ENCODE peak calls at places on chromosomes 3 and 15, in five cellular contexts. One of them, this sample, is unnamed.

GRCh38 chr3:128548011-128548410 is 55.0 kb upstream of the GATA2 start:
- DNase-seq in GM23338: no peak
- DNase-seq in cardiac fibroblast: no peak
- DNase-seq in germinal center: no peak
- DNase-seq in ELR: no peak
- DNase-seq in this sample: no peak

GRCh38 chr3:148796799-148797198 is 30.8 kb upstream of the CPB1 start:
- DNase-seq in ELR: no peak
- DNase-seq in GM23338: no peak
- DNase-seq in germinal center: no peak
- DNase-seq in cardiac fibroblast: no peak
- DNase-seq in this sample: no peak

GRCh38 chr15:39301589-39301999 is 279.3 kb upstream of the THBS1 start:
- DNase-seq in cardiac fibroblast: peak; percentile 92
- DNase-seq in GM23338: no peak
- DNase-seq in ELR: peak; percentile 47
- DNase-seq in germinal center: no peak
- DNase-seq in this sample: no peak

GRCh38 chr3:151611464-151611863 is 122.3 kb upstream of the AADACL2 start:
- DNase-seq in germinal center: no peak
- DNase-seq in ELR: no peak
- DNase-seq in GM23338: no peak
- DNase-seq in cardiac fibroblast: no peak
- DNase-seq in this sample: no peak

GRCh38 chr3:198025644-198026043 is 65.6 kb downstream of the LMLN start:
- DNase-seq in germinal center: no peak
- DNase-seq in GM23338: no peak
- DNase-seq in ELR: no peak
- DNase-seq in cardiac fibroblast: no peak
- DNase-seq in this sample: no peak

GRCh38 chr15:26024241-26024640 is 161.1 kb upstream of the ATP10A start:
- DNase-seq in GM23338: no peak
- DNase-seq in ELR: no peak
- DNase-seq in germinal center: no peak
- DNase-seq in cardiac fibroblast: no peak
- DNase-seq in this sample: no peak

GRCh38 chr15:99446565-99447496 is 119.0 kb upstream of the MEF2A start:
- DNase-seq in cardiac fibroblast: no peak
- DNase-seq in GM23338: no peak
- DNase-seq in germinal center: no peak
- DNase-seq in ELR: no peak
- DNase-seq in this sample: no peak

GRCh38 chr15:59290311-59291213 is 82.1 kb downstream of the MYO1E start:
- DNase-seq in germinal center: peak; percentile 31
- DNase-seq in cardiac fibroblast: no peak
- DNase-seq in GM23338: no peak
- DNase-seq in ELR: no peak
- DNase-seq in this sample: no peak

GRCh38 chr15:94383706-94384105 is 152.3 kb downstream of the MCTP2 start:
- DNase-seq in germinal center: no peak
- DNase-seq in ELR: no peak
- DNase-seq in cardiac fibroblast: peak; percentile 2
- DNase-seq in GM23338: no peak
- DNase-seq in this sample: no peak

GRCh38 chr3:126817781-126818180 is 113.7 kb downstream of the CHCHD6 start:
- DNase-seq in ELR: no peak
- DNase-seq in cardiac fibroblast: no peak
- DNase-seq in germinal center: no peak
- DNase-seq in GM23338: no peak
- DNase-seq in this sample: no peak

GRCh38 chr15:33242165-33242564 is 47.7 kb upstream of the FMN1 start:
- DNase-seq in ELR: peak; percentile 94
- DNase-seq in GM23338: peak; percentile 74
- DNase-seq in germinal center: no peak
- DNase-seq in cardiac fibroblast: peak; percentile 76
- DNase-seq in this sample: peak; percentile 58

GRCh38 chr3:51099794-51100542 is 285.1 kb upstream of the MANF start:
- DNase-seq in cardiac fibroblast: peak; percentile 72
- DNase-seq in GM23338: peak; percentile 90
- DNase-seq in ELR: peak; percentile 66
- DNase-seq in germinal center: no peak
- DNase-seq in this sample: no peak

GRCh38 chr3:139559541-139559940 is 20.0 kb upstream of the RBP1 start:
- DNase-seq in GM23338: no peak
- DNase-seq in germinal center: no peak
- DNase-seq in ELR: no peak
- DNase-seq in cardiac fibroblast: peak; percentile 40
- DNase-seq in this sample: no peak

GRCh38 chr15:98776607-98777281 is 128.4 kb downstream of the IGF1R start:
- DNase-seq in GM23338: no peak
- DNase-seq in germinal center: no peak
- DNase-seq in cardiac fibroblast: no peak
- DNase-seq in ELR: no peak
- DNase-seq in this sample: peak; percentile 71

GRCh38 chr15:90560229-90560771 is 30.6 kb downstream of the CRTC3 start:
- DNase-seq in ELR: peak; percentile 90
- DNase-seq in GM23338: no peak
- DNase-seq in cardiac fibroblast: peak; percentile 95
- DNase-seq in germinal center: no peak
- DNase-seq in this sample: peak; percentile 11

GRCh38 chr3:129626744-129627349 is 20.4 kb upstream of the PLXND1 start:
- DNase-seq in ELR: peak; percentile 93
- DNase-seq in GM23338: peak; percentile 95
- DNase-seq in cardiac fibroblast: peak; percentile 88
- DNase-seq in germinal center: peak; percentile 92
- DNase-seq in this sample: no peak

GRCh38 chr15:101531170-101531569 is 41.7 kb upstream of the PCSK6 start:
- DNase-seq in germinal center: no peak
- DNase-seq in ELR: no peak
- DNase-seq in cardiac fibroblast: no peak
- DNase-seq in GM23338: no peak
- DNase-seq in this sample: no peak

GRCh38 chr3:135238866-135239434 is 443.9 kb downstream of the EPHB1 start:
- DNase-seq in cardiac fibroblast: no peak
- DNase-seq in GM23338: no peak
- DNase-seq in germinal center: no peak
- DNase-seq in ELR: no peak
- DNase-seq in this sample: no peak

GRCh38 chr3:46895204-46895660 is 17.7 kb downstream of the PTH1R start:
- DNase-seq in germinal center: peak; percentile 77
- DNase-seq in ELR: peak; percentile 64
- DNase-seq in GM23338: peak; percentile 49
- DNase-seq in cardiac fibroblast: peak; percentile 60
- DNase-seq in this sample: no peak

GRCh38 chr3:38843898-38844297 is 27.9 kb upstream of the SCN10A start:
- DNase-seq in ELR: peak; percentile 64
- DNase-seq in GM23338: peak; percentile 57
- DNase-seq in cardiac fibroblast: peak; percentile 81
- DNase-seq in germinal center: no peak
- DNase-seq in this sample: no peak

GRCh38 chr15:39411102-39411989 is 169.5 kb upstream of the THBS1 start:
- DNase-seq in GM23338: no peak
- DNase-seq in cardiac fibroblast: peak; percentile 40
- DNase-seq in germinal center: no peak
- DNase-seq in ELR: no peak
- DNase-seq in this sample: peak; percentile 48

GRCh38 chr15:79442911-79443310 is 10.8 kb downstream of the MINAR1 start:
- DNase-seq in cardiac fibroblast: no peak
- DNase-seq in germinal center: no peak
- DNase-seq in ELR: no peak
- DNase-seq in GM23338: peak; percentile 26
- DNase-seq in this sample: no peak

GRCh38 chr3:140922634-140923033 is 19.0 kb upstream of the SLC25A36 start:
- DNase-seq in ELR: peak; percentile 53
- DNase-seq in GM23338: peak; percentile 70
- DNase-seq in cardiac fibroblast: peak; percentile 49
- DNase-seq in germinal center: peak; percentile 31
- DNase-seq in this sample: no peak

GRCh38 chr15:26867199-26868007 is 541 bp downstream of the GABRA5 start:
- DNase-seq in cardiac fibroblast: no peak
- DNase-seq in germinal center: no peak
- DNase-seq in GM23338: peak; percentile 53
- DNase-seq in ELR: no peak
- DNase-seq in this sample: no peak

GRCh38 chr3:10548997-10549396 is 43.6 kb upstream of the ATP2B2 start:
- DNase-seq in cardiac fibroblast: no peak
- DNase-seq in germinal center: no peak
- DNase-seq in ELR: peak; percentile 38
- DNase-seq in GM23338: no peak
- DNase-seq in this sample: no peak

GRCh38 chr3:149512073-149512782 is 37.7 kb downstream of the TM4SF4 start:
- DNase-seq in germinal center: no peak
- DNase-seq in GM23338: peak; percentile 88
- DNase-seq in ELR: peak; percentile 78
- DNase-seq in cardiac fibroblast: peak; percentile 78
- DNase-seq in this sample: peak; percentile 34

GRCh38 chr3:179098388-179099077 is 26.9 kb upstream of the ZMAT3 start:
- DNase-seq in ELR: peak; percentile 85
- DNase-seq in cardiac fibroblast: peak; percentile 78
- DNase-seq in germinal center: no peak
- DNase-seq in GM23338: no peak
- DNase-seq in this sample: no peak

GRCh38 chr3:58323795-58324674 is 8.7 kb upstream of the PXK start:
- DNase-seq in cardiac fibroblast: peak; percentile 28
- DNase-seq in GM23338: no peak
- DNase-seq in germinal center: no peak
- DNase-seq in ELR: peak; percentile 5
- DNase-seq in this sample: no peak

GRCh38 chr3:33173103-33173502 is 45.5 kb downstream of the SUSD5 start:
- DNase-seq in cardiac fibroblast: no peak
- DNase-seq in ELR: no peak
- DNase-seq in germinal center: no peak
- DNase-seq in GM23338: no peak
- DNase-seq in this sample: no peak

GRCh38 chr3:98732239-98733054 is 30.7 kb upstream of the ST3GAL6 start:
- DNase-seq in cardiac fibroblast: peak; percentile 50
- DNase-seq in germinal center: peak; percentile 16
- DNase-seq in ELR: peak; percentile 53
- DNase-seq in GM23338: peak; percentile 78
- DNase-seq in this sample: no peak

GRCh38 chr3:126518779-126519177 is 1.2 kb upstream of the UROC1 start:
- DNase-seq in germinal center: no peak
- DNase-seq in GM23338: no peak
- DNase-seq in cardiac fibroblast: no peak
- DNase-seq in ELR: no peak
- DNase-seq in this sample: no peak

GRCh38 chr3:5197022-5197421 is 9.5 kb downstream of the EDEM1 start:
- DNase-seq in germinal center: no peak
- DNase-seq in GM23338: no peak
- DNase-seq in cardiac fibroblast: peak; percentile 82
- DNase-seq in ELR: peak; percentile 38
- DNase-seq in this sample: no peak

GRCh38 chr15:59501531-59502113 is 63.6 kb downstream of the FAM81A start:
- DNase-seq in ELR: peak; percentile 89
- DNase-seq in GM23338: peak; percentile 85
- DNase-seq in germinal center: peak; percentile 42
- DNase-seq in cardiac fibroblast: peak; percentile 82
- DNase-seq in this sample: no peak

This sample was measured in retinal pigment epithelial cell.